ENCODE peak calls at places on chromosomes 13 and 19, in nine cellular contexts. D is stimulated activated CD4-positive, alpha-beta T cell treated with anti-CD3 and anti-CD28 coated beads, Interleukin-1b, Interleukin-23, amount 100 ng/mL, for 24 hours; E is hypothalamus; U is HCT116; K is aorta; V is GM19239; T is lower lobe of right lung; Q is adrenal gland; Y is T-helper 17 cell. M is an unnamed sample.

GRCh38 chr13:75569576-75569975 is 20.0 kb downstream of the UCHL3 start:
- DNase-seq in D (no peak), E (no peak), U (no peak), K (no peak), V (no peak), T (no peak), Q (no peak), Y (no peak), M (no peak)

GRCh38 chr13:42875448-42876269 is 94.3 kb downstream of the FAM216B start:
- DNase-seq in D (no peak), E (no peak), U (no peak), K (no peak), V (no peak), T (no peak), Q (peak), Y (no peak), M (peak)

GRCh38 chr19:43984687-43985000 is 656 bp downstream of the ZNF155 start:
- DNase-seq in D (no peak), E (no peak), U (no peak), K (no peak), V (no peak), T (peak), Q (peak), Y (no peak), M (peak)

GRCh38 chr13:32255744-32256120 is 59.4 kb downstream of the ZAR1L start:
- DNase-seq in D (no peak), E (no peak), U (no peak), K (no peak), V (no peak), T (no peak), Q (no peak), Y (no peak), M (no peak)

GRCh38 chr13:19148561-19148960 is 33.1 kb downstream of the TUBA3C start:
- DNase-seq in D (no peak), E (no peak), U (no peak), K (no peak), V (no peak), T (no peak), Q (no peak), Y (no peak), M (no peak)

GRCh38 chr19:32675720-32676185 is at the start of gene RGS9BP:
- DNase-seq in D (no peak), E (no peak), U (no peak), K (peak), V (peak), T (peak), Q (peak), Y (peak), M (peak)

GRCh38 chr19:52658595-52658994 is 20.4 kb upstream of the ZNF83 start:
- DNase-seq in D (no peak), E (no peak), U (no peak), K (no peak), V (no peak), T (no peak), Q (no peak), Y (no peak), M (peak)

GRCh38 chr13:88507909-88508308 is 836.7 kb downstream of the SLITRK5 start:
- DNase-seq in D (no peak), E (no peak), U (no peak), K (no peak), V (no peak), T (no peak), Q (no peak), Y (no peak), M (no peak)

GRCh38 chr19:11735375-11735774 is 3.4 kb downstream of the ZNF823 start:
- DNase-seq in D (no peak), E (no peak), U (no peak), K (no peak), V (no peak), T (no peak), Q (no peak), Y (no peak), M (no peak)

GRCh38 chr13:110062077-110062776 is 244.7 kb downstream of the COL4A1 start:
- DNase-seq in D (no peak), E (no peak), U (no peak), K (no peak), V (no peak), T (no peak), Q (no peak), Y (no peak), M (no peak)

GRCh38 chr19:13098291-13099072 is 4.2 kb downstream of the LYL1 start:
- DNase-seq in D (no peak), E (no peak), U (no peak), K (peak), V (no peak), T (peak), Q (no peak), Y (no peak), M (peak)

GRCh38 chr13:29508130-29508873 is 87.2 kb downstream of the SLC7A1 start:
- DNase-seq in D (peak), E (peak), U (peak), K (peak), V (peak), T (peak), Q (peak), Y (peak), M (peak)

GRCh38 chr13:43316997-43317396 is 293.6 kb downstream of the DNAJC15 start:
- DNase-seq in D (no peak), E (no peak), U (no peak), K (peak), V (no peak), T (no peak), Q (peak), Y (no peak), M (peak)

GRCh38 chr19:40519352-40520322 is 52.8 kb downstream of the SPTBN4 start:
- DNase-seq in D (no peak), E (no peak), U (no peak), K (no peak), V (no peak), T (no peak), Q (no peak), Y (no peak), M (peak)

GRCh38 chr19:40358773-40359172 is 10.3 kb downstream of the PLD3 start:
- DNase-seq in D (no peak), E (no peak), U (no peak), K (peak), V (no peak), T (no peak), Q (no peak), Y (no peak), M (no peak)

GRCh38 chr13:114128624-114129522 is 3.5 kb downstream of the RASA3 start:
- DNase-seq in D (peak), E (no peak), U (peak), K (peak), V (peak), T (peak), Q (peak), Y (peak), M (no peak)

GRCh38 chr13:27770809-27771208 is 21.5 kb upstream of the GSX1 start:
- DNase-seq in D (no peak), E (no peak), U (peak), K (no peak), V (no peak), T (no peak), Q (no peak), Y (no peak), M (peak)

GRCh38 chr19:17807731-17808316 is 12.9 kb downstream of the B3GNT3 start:
- DNase-seq in D (no peak), E (no peak), U (no peak), K (no peak), V (no peak), T (no peak), Q (no peak), Y (no peak), M (no peak)

GRCh38 chr19:57071414-57071813 is 48.4 kb upstream of the USP29 start:
- DNase-seq in D (no peak), E (no peak), U (no peak), K (no peak), V (no peak), T (no peak), Q (no peak), Y (no peak), M (no peak)

GRCh38 chr13:110359840-110360301 is 52.8 kb downstream of the COL4A2 start:
- DNase-seq in D (no peak), E (no peak), U (no peak), K (no peak), V (no peak), T (no peak), Q (no peak), Y (no peak), M (peak)

GRCh38 chr19:6744381-6745288 is 5.2 kb downstream of the TRIP10 start:
- DNase-seq in D (no peak), E (no peak), U (no peak), K (peak), V (no peak), T (peak), Q (peak), Y (no peak), M (no peak)

GRCh38 chr13:99542788-99543406 is 41.6 kb downstream of the TM9SF2 start:
- DNase-seq in D (peak), E (no peak), U (no peak), K (no peak), V (peak), T (no peak), Q (no peak), Y (no peak), M (no peak)

GRCh38 chr13:27014406-27015359 is 156.9 kb downstream of the USP12 start:
- DNase-seq in D (no peak), E (no peak), U (no peak), K (no peak), V (no peak), T (no peak), Q (no peak), Y (no peak), M (no peak)

GRCh38 chr13:30165071-30165470 is 142.3 kb downstream of the KATNAL1 start:
- DNase-seq in D (no peak), E (no peak), U (no peak), K (no peak), V (no peak), T (no peak), Q (no peak), Y (no peak), M (peak)

GRCh38 chr13:53048880-53049279 is 20.3 kb downstream of the OLFM4 start:
- DNase-seq in D (no peak), E (no peak), U (no peak), K (no peak), V (no peak), T (no peak), Q (no peak), Y (no peak), M (no peak)